ENCODE peak calls at places on chromosomes 7 and 10, in eight cellular contexts. V, W, O, J, F, P, X and E are unnamed samples. For H3K9me3, the result is how much of the 10 kb centered on the place peaks cover.

GRCh38 chr7:6161463-6162330 is 110.7 kb downstream of the CYTH3 start:
- DNase-seq in J (no peak), W (no peak), X (no peak), V (no peak), P (no peak), F (no peak), O (no peak), E (no peak)

GRCh38 chr7:96962221-96962620 is 43.1 kb upstream of the DLX6 start:
- DNase-seq in F (no peak), J (no peak), W (no peak), O (no peak), V (no peak), P (no peak), X (no peak), E (no peak)

GRCh38 chr10:36489928-36490279 is 635.5 kb upstream of the ANKRD30A start:
- DNase-seq in P (no peak), X (no peak), W (no peak), V (no peak), F (peak), O (peak), J (no peak), E (no peak)

GRCh38 chr10:97640868-97641811 is 669 bp downstream of the PI4K2A start:
- DNase-seq in X (peak), J (no peak), O (peak), V (peak), W (no peak), F (peak), P (no peak), E (peak)

GRCh38 chr10:133134411-133135115 is 25.5 kb upstream of the KNDC1 start:
- DNase-seq in F (no peak), J (no peak), O (no peak), P (no peak), X (no peak), V (no peak), W (no peak), E (no peak)

GRCh38 chr7:83472376-83472775 is 176.6 kb downstream of the SEMA3E start:
- DNase-seq in W (no peak), V (no peak), O (no peak), X (no peak), P (no peak), F (no peak), J (no peak), E (no peak)

GRCh38 chr7:101686030-101686429 is 56.9 kb upstream of the MYL10 start:
- DNase-seq in O (no peak), P (no peak), F (peak), X (no peak), J (no peak), W (no peak), V (no peak), E (no peak)

GRCh38 chr7:69932034-69932628 is 333.9 kb downstream of the AUTS2 start:
- DNase-seq in W (peak), F (peak), O (peak), P (no peak), X (no peak), V (peak), J (no peak), E (peak)

GRCh38 chr10:27446091-27446918 is 57.8 kb upstream of the RAB18 start:
- DNase-seq in W (peak), J (peak), P (no peak), X (no peak), F (peak), V (no peak), O (peak), E (no peak)

GRCh38 chr10:73871295-73871914 is 3.0 kb downstream of the CAMK2G start:
- DNase-seq in J (no peak), O (no peak), V (no peak), W (no peak), F (no peak), X (no peak), P (no peak), E (no peak)

GRCh38 chr10:89213191-89213808 is 6.2 kb upstream of the CH25H start:
- DNase-seq in O (no peak), F (peak), J (no peak), X (no peak), V (no peak), P (no peak), W (peak), E (no peak)

DNA sequence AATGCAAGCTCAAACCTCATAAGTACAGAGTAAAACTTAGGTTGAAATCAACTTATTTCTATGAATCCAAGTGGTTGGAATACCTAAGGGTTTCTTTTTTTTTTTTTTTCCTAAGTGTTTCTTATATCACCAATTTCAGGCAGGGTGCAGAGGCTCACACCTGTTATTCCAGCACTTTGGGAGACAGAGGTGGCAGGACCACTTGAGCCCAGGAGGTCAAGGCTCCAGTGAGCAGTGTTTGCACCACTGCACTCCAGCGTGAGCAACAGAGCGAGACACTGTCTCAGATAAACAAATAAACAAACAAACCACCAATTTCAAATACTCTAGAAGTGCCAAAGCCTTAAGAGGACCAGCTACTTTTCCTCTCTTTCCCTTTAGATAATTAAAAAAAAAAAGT is 39.2 kb upstream of the SPOCK2 start:
- DNase-seq in W (no peak), F (no peak), X (no peak), V (no peak), J (no peak), P (no peak), O (no peak), E (peak)
- H3K27ac ChIP-seq in W (peak), F (no peak), X (no peak), V (no peak), J (no peak), P (no peak), O (no peak), E (peak)

DNA sequence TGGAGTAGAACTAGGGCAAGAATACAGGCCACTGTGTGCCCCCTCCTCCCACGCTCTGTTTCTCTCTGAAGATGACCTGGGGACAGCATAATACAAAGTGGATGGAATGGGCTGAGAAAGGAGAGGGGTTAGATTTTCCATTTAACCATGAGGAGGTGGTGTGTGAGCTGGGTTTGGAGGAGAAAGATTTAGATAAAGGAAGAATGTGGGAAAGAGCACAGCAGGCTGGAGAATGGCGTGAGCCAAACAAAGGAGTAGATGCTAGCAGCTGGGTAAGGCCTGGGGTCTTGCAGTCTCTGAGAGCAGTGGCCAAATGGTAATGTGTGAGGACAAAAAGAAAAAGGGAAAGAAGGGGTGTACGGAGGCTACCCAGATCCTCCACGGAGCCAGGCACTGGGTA is 8.6 kb downstream of the PNLIPRP2 start:
- DNase-seq in J (no peak), W (no peak), P (no peak), X (no peak), V (no peak), F (no peak), O (no peak), E (no peak)
- TF ChIP-seq CTCF in J (no peak), W (no peak), P (no peak), X (no peak), V (no peak), F (no peak), O (no peak), E (no peak)

GRCh38 chr10:38072552-38072951 is 21.6 kb upstream of the ZNF37A start:
- DNase-seq in F (no peak), P (no peak), V (no peak), X (no peak), O (no peak), J (no peak), W (no peak), E (no peak)

DNA sequence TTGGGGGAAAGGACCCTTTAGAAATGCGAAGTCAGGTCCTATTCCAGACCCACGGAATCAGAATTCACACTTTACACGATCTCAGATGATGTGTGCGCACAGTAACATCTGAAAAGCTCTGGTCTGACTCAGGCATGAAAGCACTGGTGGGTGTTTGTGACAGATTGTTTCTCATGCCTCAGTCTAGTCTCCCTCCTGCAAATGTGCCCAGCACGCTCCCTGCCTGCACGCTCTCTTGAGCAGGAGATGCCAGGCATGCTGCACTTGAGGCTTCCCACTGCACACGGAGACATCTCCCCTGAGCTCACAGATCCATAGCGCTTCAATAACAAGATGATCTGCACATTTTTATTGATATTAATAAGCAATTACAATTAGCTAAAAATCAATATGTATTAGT is 23.6 kb upstream of the ZNF37A start:
- DNase-seq in X (no peak), V (no peak), W (no peak), F (no peak), J (no peak), P (no peak), O (no peak), E (no peak)
- H3K9me3 ChIP-seq in X (under half), V (under half), W (under half), F (under half), J (under half), P (under half), O (under half), E (under half)

GRCh38 chr7:1817061-1817712 is 147.1 kb downstream of the ELFN1 start:
- DNase-seq in F (no peak), W (no peak), X (no peak), J (no peak), V (no peak), P (no peak), O (no peak), E (no peak)

GRCh38 chr7:1814089-1814811 is 144.2 kb downstream of the ELFN1 start:
- DNase-seq in P (no peak), V (no peak), X (no peak), F (no peak), O (no peak), W (no peak), J (no peak), E (no peak)

GRCh38 chr7:1815051-1815481 is 145.0 kb downstream of the ELFN1 start:
- DNase-seq in O (no peak), W (no peak), X (no peak), F (peak), P (no peak), J (no peak), V (no peak), E (no peak)

GRCh38 chr7:1819258-1819841 is 149.3 kb downstream of the ELFN1 start:
- DNase-seq in X (no peak), P (no peak), J (no peak), F (no peak), O (no peak), V (peak), W (no peak), E (no peak)

GRCh38 chr7:1818581-1819200 is 148.6 kb downstream of the ELFN1 start:
- DNase-seq in P (no peak), O (no peak), W (no peak), F (no peak), J (no peak), V (no peak), X (no peak), E (no peak)
- H3K27ac ChIP-seq in P (no peak), O (no peak), W (no peak), F (no peak), J (no peak), V (no peak), X (no peak), E (no peak)

DNA sequence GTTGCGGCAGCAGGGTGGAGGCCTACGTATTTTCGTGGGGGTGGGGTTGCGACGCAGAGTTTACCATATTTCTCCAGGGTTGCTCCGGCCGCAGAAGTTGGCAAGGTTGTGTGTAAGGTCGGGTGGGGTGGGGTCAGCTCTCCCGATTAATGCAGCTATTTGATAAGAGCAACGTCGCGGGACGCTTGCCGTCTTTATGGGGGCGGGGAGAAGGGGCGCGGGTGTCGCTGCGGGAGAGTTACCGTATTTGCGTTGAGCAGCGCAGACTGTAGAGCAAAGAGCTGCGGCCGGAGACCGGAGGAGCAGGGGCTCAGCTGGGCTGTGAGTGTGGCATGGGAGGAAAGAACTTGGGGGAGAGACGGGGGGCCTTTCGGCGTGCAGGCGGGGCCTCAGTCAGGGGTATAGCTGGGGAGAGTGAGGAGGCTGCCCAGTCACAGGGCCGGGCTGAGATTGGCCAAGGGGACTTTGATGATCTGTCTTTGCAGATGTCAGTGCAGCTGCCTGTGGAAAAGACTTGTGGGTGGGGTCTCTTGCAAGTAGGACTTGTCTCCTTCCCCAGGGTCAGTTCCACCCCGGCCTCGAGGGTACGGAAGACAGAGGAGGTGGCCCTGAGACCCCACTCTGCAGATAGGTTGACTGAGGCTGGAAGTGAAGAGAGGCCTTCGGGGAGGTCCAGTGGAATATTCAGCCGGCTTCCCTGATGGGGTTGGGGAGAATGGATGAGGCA is 26.6 kb downstream of the ZNF775 start:
- DNase-seq in J (no peak), W (peak), V (peak), F (peak), O (no peak), P (no peak), X (no peak), E (no peak)
- TF ChIP-seq CTCF in J (no peak), W (no peak), V (no peak), F (no peak), O (no peak), P (no peak), X (no peak), E (no peak)

DNA sequence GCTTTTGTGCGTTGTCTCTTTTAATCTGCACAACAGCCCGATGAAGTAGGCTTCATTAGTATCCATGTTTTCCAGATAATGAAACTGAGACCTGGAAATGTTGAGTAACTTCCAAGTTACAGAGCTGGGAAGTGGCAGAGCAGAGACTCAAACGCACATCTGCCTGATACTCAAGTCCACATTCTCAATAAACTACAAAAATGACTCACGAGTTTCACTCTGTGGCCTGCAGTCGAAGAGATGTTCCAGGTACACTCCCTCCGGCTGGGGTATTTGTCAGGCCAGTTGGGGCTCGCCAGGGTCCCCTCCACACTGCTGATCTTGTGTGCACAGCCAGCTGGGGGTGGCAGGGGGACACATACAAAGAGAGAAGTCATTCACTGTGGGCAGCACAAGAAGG is 17.7 kb upstream of the OPALIN start:
- DNase-seq in J (no peak), X (no peak), W (no peak), O (no peak), V (no peak), F (no peak), P (no peak), E (no peak)
- H3K9me3 ChIP-seq in J (under half), X (under half), W (under half), O (under half), V (under half), F (under half), P (under half), E (under half)

GRCh38 chr10:61628875-61629513 is 33.7 kb upstream of the CABCOCO1 start:
- DNase-seq in W (peak), O (peak), F (peak), X (no peak), J (peak), V (no peak), P (no peak), E (peak)
- H3K27ac ChIP-seq in W (peak), O (peak), F (peak), X (no peak), J (peak), V (no peak), P (peak), E (peak)

DNA sequence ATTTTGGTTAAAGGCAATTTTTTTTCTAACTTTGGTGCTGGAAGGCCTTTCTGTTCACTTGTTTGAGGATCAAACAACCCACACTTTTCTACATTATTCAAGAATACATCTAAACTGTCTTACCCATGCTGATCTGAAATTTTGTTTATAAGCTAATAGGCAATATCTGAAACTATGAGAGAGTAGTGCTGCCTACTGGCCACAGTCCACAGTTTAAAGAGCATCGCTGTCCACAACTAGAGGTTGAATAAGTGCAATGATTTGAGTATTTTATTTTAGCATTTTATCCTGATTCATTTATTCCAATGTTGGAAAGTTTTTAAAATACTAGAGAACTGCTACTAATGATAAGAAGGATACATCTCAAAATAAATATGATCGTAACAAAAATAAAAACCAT is 306.9 kb downstream of the ELMO1 start:
- DNase-seq in X (no peak), W (no peak), P (no peak), V (no peak), F (no peak), O (no peak), J (no peak), E (no peak)
- TF ChIP-seq CTCF in X (no peak), W (no peak), P (no peak), V (no peak), F (no peak), O (peak), J (no peak), E (no peak)

GRCh38 chr7:157954901-157955300 is 618.1 kb downstream of the DNAJB6 start:
- DNase-seq in P (no peak), J (no peak), W (no peak), X (no peak), V (no peak), F (no peak), O (no peak), E (no peak)

GRCh38 chr7:157952841-157953645 is 616.2 kb downstream of the DNAJB6 start:
- DNase-seq in W (no peak), V (no peak), J (no peak), X (no peak), F (no peak), O (no peak), P (no peak), E (no peak)

GRCh38 chr7:157951300-157952049 is 614.7 kb downstream of the DNAJB6 start:
- DNase-seq in W (no peak), V (no peak), X (no peak), P (no peak), F (no peak), O (no peak), J (no peak), E (no peak)

GRCh38 chr7:157949711-157950110 is 612.9 kb downstream of the DNAJB6 start:
- DNase-seq in P (no peak), F (no peak), W (no peak), J (no peak), X (no peak), O (no peak), V (no peak), E (no peak)

GRCh38 chr7:157952050-157952667 is 615.4 kb downstream of the DNAJB6 start:
- DNase-seq in P (no peak), O (no peak), W (no peak), J (no peak), F (no peak), X (no peak), V (no peak), E (no peak)
- H3K9me3 ChIP-seq in P (under half), O (half or more), W (under half), J (under half), F (half or more), X (under half), V (under half), E (under half)

DNA sequence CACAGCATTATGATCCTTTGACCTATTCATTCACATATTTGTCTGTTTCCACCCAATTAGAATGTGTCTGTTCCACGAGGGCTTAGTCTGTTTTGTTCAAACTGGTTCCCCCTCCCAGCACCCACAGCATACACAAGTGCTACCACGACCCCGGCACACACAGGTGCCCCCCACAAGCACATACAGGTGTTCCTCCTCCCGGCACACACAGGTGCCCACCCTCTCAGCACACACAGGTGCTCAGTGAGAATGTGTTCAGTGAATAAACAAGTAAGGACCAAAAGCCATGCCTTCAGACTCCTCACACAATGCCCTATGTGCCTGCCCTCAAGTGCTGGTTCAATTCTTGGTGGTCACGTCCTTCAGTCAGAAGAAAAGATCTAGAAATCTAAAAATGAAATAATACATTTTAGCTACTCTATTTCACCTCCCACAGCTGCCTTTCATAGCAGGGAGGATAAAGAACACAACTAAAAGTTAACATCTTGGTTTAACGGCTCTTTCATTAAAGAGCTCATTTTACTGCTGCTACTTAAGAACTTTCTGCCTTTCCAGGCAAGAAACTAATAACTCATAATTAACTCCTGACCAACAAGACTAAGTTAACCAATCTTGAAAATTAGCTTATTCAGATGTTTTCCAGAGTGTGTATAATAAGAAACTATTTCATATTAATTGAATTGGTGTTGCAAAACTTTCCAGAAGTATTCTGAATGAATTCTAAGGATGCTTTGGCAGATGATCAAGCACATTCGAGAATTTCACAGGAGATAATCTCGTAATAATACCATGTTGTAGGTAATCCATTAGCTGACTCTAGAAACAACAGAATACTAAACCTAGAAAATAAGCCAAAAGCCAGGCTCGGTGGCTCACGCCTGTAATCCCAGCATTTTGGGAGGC is 2.3 kb downstream of the DNMBP start:
- DNase-seq in O (no peak), V (no peak), P (no peak), F (no peak), X (no peak), J (no peak), W (no peak), E (no peak)
- H3K27ac ChIP-seq in O (no peak), V (no peak), P (no peak), F (peak), X (no peak), J (peak), W (peak), E (no peak)